ENCODE peak calls at places on chromosomes 4 and X, in four cellular contexts. One of them, this sample, is unnamed.

GRCh38 chrX:10741496-10742048 is 121.2 kb upstream of the MID1 start:
- DNase-seq in HepG2: no peak
- DNase-seq in H1: no peak
- DNase-seq in K562: no peak
- DNase-seq in this sample: no peak

GRCh38 chr4:156672492-156672891 is 299.1 kb downstream of the PDGFC start:
- DNase-seq in HepG2: no peak
- DNase-seq in H1: no peak
- DNase-seq in K562: no peak
- DNase-seq in this sample: no peak

GRCh38 chr4:75939890-75940691 is 722 bp downstream of the NAAA start:
- DNase-seq in K562: peak
- DNase-seq in H1: no peak
- DNase-seq in HepG2: peak
- DNase-seq in this sample: peak

GRCh38 chr4:143405197-143405730 is 68.6 kb downstream of the GAB1 start:
- DNase-seq in H1: no peak
- DNase-seq in HepG2: no peak
- DNase-seq in K562: no peak
- DNase-seq in this sample: no peak

GRCh38 chr4:3414421-3415279 is 27.1 kb upstream of the HGFAC start:
- DNase-seq in K562: no peak
- DNase-seq in H1: no peak
- DNase-seq in HepG2: no peak
- DNase-seq in this sample: no peak

GRCh38 chr4:1336079-1336478 is 10.9 kb upstream of the UVSSA start:
- DNase-seq in K562: no peak
- DNase-seq in HepG2: peak
- DNase-seq in H1: no peak
- DNase-seq in this sample: no peak

GRCh38 chr4:143441678-143442077 is 71.8 kb upstream of the SMARCA5 start:
- DNase-seq in K562: no peak
- DNase-seq in H1: no peak
- DNase-seq in HepG2: no peak
- DNase-seq in this sample: no peak

GRCh38 chrX:131262738-131263679 is 26.1 kb downstream of the IGSF1 start:
- DNase-seq in H1: no peak
- DNase-seq in K562: peak
- DNase-seq in HepG2: peak
- DNase-seq in this sample: peak

GRCh38 chr4:141802324-141802723 is 165.9 kb downstream of the IL15 start:
- DNase-seq in H1: no peak
- DNase-seq in K562: no peak
- DNase-seq in HepG2: no peak
- DNase-seq in this sample: no peak

GRCh38 chr4:81469774-81470455 is 1.8 kb downstream of the RASGEF1B start:
- DNase-seq in K562: no peak
- DNase-seq in H1: no peak
- DNase-seq in HepG2: no peak
- DNase-seq in this sample: no peak

GRCh38 chr4:23856630-23857029 is 33.2 kb downstream of the PPARGC1A start:
- DNase-seq in K562: no peak
- DNase-seq in HepG2: peak
- DNase-seq in H1: no peak
- DNase-seq in this sample: no peak

GRCh38 chr4:182885022-182885737 is 32.0 kb downstream of the DCTD start:
- DNase-seq in H1: no peak
- DNase-seq in HepG2: no peak
- DNase-seq in K562: no peak
- DNase-seq in this sample: no peak

GRCh38 chr4:95358320-95358889 is 190.4 kb downstream of the UNC5C start:
- DNase-seq in K562: no peak
- DNase-seq in H1: no peak
- DNase-seq in HepG2: no peak
- DNase-seq in this sample: no peak

GRCh38 chr4:171621646-171622045 is 191.6 kb upstream of the GALNTL6 start:
- DNase-seq in H1: no peak
- DNase-seq in HepG2: no peak
- DNase-seq in K562: no peak
- DNase-seq in this sample: no peak

GRCh38 chr4:140188975-140189374 is 35.0 kb upstream of the MAML3 start:
- DNase-seq in HepG2: no peak
- DNase-seq in H1: no peak
- DNase-seq in K562: no peak
- DNase-seq in this sample: peak

GRCh38 chrX:129875669-129876068 is 30.3 kb upstream of the UTP14A start:
- DNase-seq in H1: no peak
- DNase-seq in HepG2: no peak
- DNase-seq in K562: no peak
- DNase-seq in this sample: no peak

GRCh38 chr4:15420642-15421041 is 7.2 kb upstream of the C1QTNF7 start:
- DNase-seq in K562: no peak
- DNase-seq in H1: no peak
- DNase-seq in HepG2: no peak
- DNase-seq in this sample: no peak

GRCh38 chr4:53981066-53981465 is 83.3 kb downstream of the CHIC2 start:
- DNase-seq in HepG2: no peak
- DNase-seq in H1: no peak
- DNase-seq in K562: no peak
- DNase-seq in this sample: no peak

GRCh38 chr4:53990641-53991040 is 73.8 kb downstream of the CHIC2 start:
- DNase-seq in HepG2: no peak
- DNase-seq in H1: no peak
- DNase-seq in K562: no peak
- DNase-seq in this sample: peak

GRCh38 chr4:53981573-53981972 is 82.8 kb downstream of the CHIC2 start:
- DNase-seq in K562: no peak
- DNase-seq in H1: no peak
- DNase-seq in HepG2: no peak
- DNase-seq in this sample: no peak

GRCh38 chr4:53987761-53988171 is 76.6 kb downstream of the CHIC2 start:
- DNase-seq in H1: no peak
- DNase-seq in HepG2: peak
- DNase-seq in K562: no peak
- DNase-seq in this sample: no peak

DNA sequence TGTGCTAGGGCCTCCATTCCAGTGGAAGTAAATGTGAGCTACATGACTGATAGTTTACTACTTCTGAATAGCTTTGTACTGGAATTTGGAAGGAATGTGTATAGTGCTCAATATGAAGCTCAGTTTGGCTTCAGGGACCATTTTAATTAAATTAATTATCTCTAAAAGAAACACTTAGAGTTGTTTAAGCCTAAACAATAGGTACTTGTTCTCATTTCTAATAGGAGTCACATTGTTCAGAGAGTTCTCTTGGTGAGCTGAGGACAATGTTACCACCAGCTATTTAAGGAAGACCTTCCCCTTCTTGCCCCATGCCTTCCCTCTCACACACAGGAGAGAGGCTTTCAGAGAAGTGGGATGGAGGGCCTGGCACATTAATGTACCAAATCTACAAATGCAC is 78.3 kb downstream of the CHIC2 start:
- DNase-seq in HepG2: no peak
- DNase-seq in H1: no peak
- DNase-seq in K562: no peak
- DNase-seq in this sample: no peak
- TF ChIP-seq MAX in HepG2: no peak
- TF ChIP-seq MAX in H1: no peak
- TF ChIP-seq MAX in K562: no peak
- TF ChIP-seq MAX in this sample: no peak

DNA sequence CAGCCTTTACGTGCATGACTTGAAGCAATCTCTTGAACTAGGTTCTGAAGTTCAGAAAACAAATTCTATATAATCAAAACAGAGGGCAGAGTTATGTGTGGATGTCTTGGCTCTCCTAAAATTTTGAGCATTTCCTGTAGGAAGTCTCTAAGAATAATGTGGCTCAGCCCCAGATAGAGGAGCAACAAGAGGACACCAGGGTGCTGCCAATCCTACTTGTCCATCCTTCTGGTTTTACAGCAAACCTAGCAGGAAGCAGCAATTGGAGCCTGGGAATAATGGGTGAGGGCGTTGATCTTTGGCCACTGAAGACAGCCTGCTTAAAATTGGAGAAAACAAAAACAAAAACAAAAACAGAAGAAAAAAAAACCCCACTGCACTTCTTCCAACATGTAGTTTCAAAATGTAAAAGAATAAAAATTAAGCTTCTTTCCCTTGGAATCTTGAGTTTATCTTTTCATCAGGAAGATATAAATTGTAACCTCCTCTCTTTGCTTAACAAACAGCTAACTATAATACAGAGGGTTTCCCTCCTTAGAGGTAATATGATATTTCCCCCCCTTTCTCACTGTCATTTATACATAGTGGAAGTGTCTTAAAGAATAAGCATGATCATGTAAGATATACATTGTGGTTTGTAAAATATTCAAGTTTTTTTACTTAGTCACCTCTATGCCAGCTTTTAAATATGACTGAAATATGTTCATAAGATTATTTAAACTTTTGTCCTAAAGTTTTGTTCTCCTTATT is 130.6 kb downstream of the FBXO8 start:
- DNase-seq in K562: no peak
- DNase-seq in HepG2: no peak
- DNase-seq in H1: no peak
- DNase-seq in this sample: no peak
- TF ChIP-seq JUN in K562: no peak
- TF ChIP-seq JUN in HepG2: no peak
- TF ChIP-seq JUN in H1: no peak
- TF ChIP-seq JUN in this sample: no peak

DNA sequence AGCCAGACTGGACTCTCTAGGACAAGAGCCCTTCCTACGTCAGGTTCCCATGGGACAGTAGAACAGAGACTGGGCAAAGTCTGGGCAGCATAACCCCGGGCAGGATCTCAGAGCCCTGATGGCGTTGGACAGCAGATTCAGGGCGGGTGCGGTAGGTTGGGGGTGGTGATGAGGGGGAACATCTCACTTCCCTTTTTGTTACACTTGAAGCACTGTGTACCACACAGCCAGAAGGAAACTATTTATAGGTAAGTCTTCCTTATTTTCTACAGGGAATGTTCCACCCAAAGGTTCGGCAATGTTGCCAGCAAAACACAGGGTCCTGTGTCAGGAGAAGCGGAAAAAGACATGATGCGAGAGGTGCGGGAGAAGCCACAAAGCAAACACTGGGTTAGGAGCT is 54.3 kb downstream of the TSC22D3 start:
- DNase-seq in HepG2: no peak
- DNase-seq in H1: no peak
- DNase-seq in K562: no peak
- DNase-seq in this sample: no peak
- H2AFZ ChIP-seq in HepG2: no peak
- H2AFZ ChIP-seq in H1: no peak
- H2AFZ ChIP-seq in K562: peak
- H2AFZ ChIP-seq in this sample: no peak

DNA sequence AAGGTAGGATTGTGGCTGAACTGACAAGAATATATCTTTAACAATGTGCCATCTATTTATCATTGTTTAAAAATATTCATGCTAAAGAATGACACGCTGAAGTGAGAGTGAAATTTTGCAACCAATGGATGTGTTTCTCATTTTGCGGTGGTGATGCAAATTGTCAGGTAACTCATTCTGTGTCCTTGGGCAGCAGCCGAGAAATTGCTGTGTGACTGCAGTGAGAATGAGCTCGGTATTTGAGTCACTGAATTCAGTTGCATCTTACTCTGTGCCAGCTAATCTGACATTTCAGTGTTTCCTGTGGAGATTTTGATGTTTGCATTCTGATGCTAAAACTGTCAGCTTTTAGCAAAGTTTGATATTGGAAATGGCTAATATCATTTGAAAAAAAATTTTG is 28.1 kb downstream of the MCUB start:
- DNase-seq in HepG2: no peak
- DNase-seq in K562: no peak
- DNase-seq in H1: no peak
- DNase-seq in this sample: no peak
- TF ChIP-seq MAX in HepG2: no peak
- TF ChIP-seq MAX in K562: no peak
- TF ChIP-seq MAX in H1: no peak
- TF ChIP-seq MAX in this sample: no peak

GRCh38 chr4:105206214-105206613 is 59.5 kb downstream of the TET2 start:
- DNase-seq in K562: no peak
- DNase-seq in H1: no peak
- DNase-seq in HepG2: no peak
- DNase-seq in this sample: no peak
- TF ChIP-seq JUN in K562: no peak
- TF ChIP-seq JUN in H1: no peak
- TF ChIP-seq JUN in HepG2: no peak
- TF ChIP-seq JUN in this sample: no peak

GRCh38 chr4:83552924-83553323 is 17.0 kb downstream of the GPAT3 start:
- DNase-seq in K562: peak
- DNase-seq in H1: no peak
- DNase-seq in HepG2: no peak
- DNase-seq in this sample: peak

GRCh38 chr4:83556836-83557235 is 20.9 kb downstream of the GPAT3 start:
- DNase-seq in HepG2: no peak
- DNase-seq in K562: no peak
- DNase-seq in H1: no peak
- DNase-seq in this sample: no peak

GRCh38 chr4:83556006-83556712 is 20.3 kb downstream of the GPAT3 start:
- DNase-seq in HepG2: no peak
- DNase-seq in H1: no peak
- DNase-seq in K562: no peak
- DNase-seq in this sample: no peak

GRCh38 chr4:83548151-83548905 is 12.4 kb downstream of the GPAT3 start:
- DNase-seq in H1: peak
- DNase-seq in K562: peak
- DNase-seq in HepG2: peak
- DNase-seq in this sample: peak

DNA sequence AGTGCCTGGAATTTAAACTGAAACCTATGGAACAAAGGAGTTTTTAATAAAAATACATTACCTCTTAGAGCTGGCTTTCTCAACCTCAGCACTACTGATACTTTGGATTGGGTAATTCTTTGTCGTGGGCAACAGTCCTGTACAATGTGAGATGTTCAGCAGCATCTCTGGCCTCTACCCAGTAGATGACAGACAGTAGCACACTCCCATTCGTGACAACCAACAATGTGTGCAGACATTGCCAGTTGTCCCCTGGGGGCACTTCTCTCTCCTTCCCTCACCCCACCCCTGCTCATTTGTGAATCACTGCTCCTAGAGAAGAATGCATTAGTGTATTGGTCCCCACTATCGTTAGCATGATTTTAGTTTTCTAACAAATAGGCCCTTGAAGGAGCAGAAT is 16.2 kb downstream of the GPAT3 start:
- DNase-seq in K562: no peak
- DNase-seq in H1: no peak
- DNase-seq in HepG2: peak
- DNase-seq in this sample: no peak
- H2AFZ ChIP-seq in K562: no peak
- H2AFZ ChIP-seq in H1: peak
- H2AFZ ChIP-seq in HepG2: no peak
- H2AFZ ChIP-seq in this sample: no peak

This sample was measured in endothelial cell of umbilical vein.